ENCODE peak calls at places on chromosomes 13 and 19, in seven cellular contexts. One of them, this sample, is unnamed.

GRCh38 chr13:46504036-46504435 is 48.9 kb upstream of the LRCH1 start:
- DNase-seq in trophoblast cell: no peak
- DNase-seq in neuronal stem cell: no peak
- DNase-seq in mesenchymal stem cell: no peak
- DNase-seq in H1: no peak
- DNase-seq in mesendoderm: no peak
- DNase-seq in IMR-90: no peak
- DNase-seq in this sample: no peak

GRCh38 chr13:52001120-52001731 is 10.0 kb downstream of the ATP7B start:
- DNase-seq in H1: no peak
- DNase-seq in mesendoderm: peak; percentile 71
- DNase-seq in IMR-90: peak; percentile 49
- DNase-seq in mesenchymal stem cell: peak; percentile 48
- DNase-seq in trophoblast cell: peak; percentile 72
- DNase-seq in neuronal stem cell: no peak
- DNase-seq in this sample: no peak

GRCh38 chr19:13526552-13526951 is 20.3 kb upstream of the CACNA1A start:
- DNase-seq in mesenchymal stem cell: no peak
- DNase-seq in IMR-90: peak; percentile 18
- DNase-seq in H1: peak; percentile 83
- DNase-seq in trophoblast cell: no peak
- DNase-seq in neuronal stem cell: no peak
- DNase-seq in mesendoderm: peak; percentile 71
- DNase-seq in this sample: peak; percentile 70

GRCh38 chr13:41077475-41077874 is 16.2 kb downstream of the WBP4 start:
- DNase-seq in H1: no peak
- DNase-seq in neuronal stem cell: no peak
- DNase-seq in IMR-90: no peak
- DNase-seq in mesenchymal stem cell: no peak
- DNase-seq in trophoblast cell: no peak
- DNase-seq in mesendoderm: no peak
- DNase-seq in this sample: no peak

GRCh38 chr19:6063576-6063961 is 46.7 kb downstream of the RFX2 start:
- DNase-seq in H1: no peak
- DNase-seq in IMR-90: no peak
- DNase-seq in mesenchymal stem cell: no peak
- DNase-seq in trophoblast cell: peak; percentile 21
- DNase-seq in mesendoderm: no peak
- DNase-seq in neuronal stem cell: no peak
- DNase-seq in this sample: no peak

GRCh38 chr19:30557927-30558557 is 185.9 kb downstream of the ZNF536 start:
- DNase-seq in H1: no peak
- DNase-seq in mesendoderm: peak; percentile 80
- DNase-seq in neuronal stem cell: peak; percentile 5
- DNase-seq in mesenchymal stem cell: no peak
- DNase-seq in IMR-90: no peak
- DNase-seq in trophoblast cell: no peak
- DNase-seq in this sample: no peak

GRCh38 chr19:51530616-51531015 is 854 bp downstream of the SIGLEC6 start:
- DNase-seq in neuronal stem cell: no peak
- DNase-seq in trophoblast cell: no peak
- DNase-seq in mesendoderm: no peak
- DNase-seq in mesenchymal stem cell: no peak
- DNase-seq in H1: no peak
- DNase-seq in IMR-90: no peak
- DNase-seq in this sample: no peak

GRCh38 chr13:87671031-87671823 is at the start of gene SLITRK5:
- DNase-seq in mesendoderm: peak; percentile 86
- DNase-seq in mesenchymal stem cell: peak; percentile 91
- DNase-seq in H1: peak; percentile 94
- DNase-seq in trophoblast cell: peak; percentile 41
- DNase-seq in neuronal stem cell: peak; percentile 78
- DNase-seq in IMR-90: peak; percentile 16
- DNase-seq in this sample: peak; percentile 88

GRCh38 chr19:48920949-48921348 is 12.6 kb upstream of the DHDH start:
- DNase-seq in mesendoderm: no peak
- DNase-seq in mesenchymal stem cell: no peak
- DNase-seq in trophoblast cell: no peak
- DNase-seq in IMR-90: no peak
- DNase-seq in neuronal stem cell: no peak
- DNase-seq in H1: no peak
- DNase-seq in this sample: no peak

GRCh38 chr13:26221399-26221720 is 754 bp downstream of the RNF6 start:
- DNase-seq in IMR-90: no peak
- DNase-seq in neuronal stem cell: no peak
- DNase-seq in mesendoderm: no peak
- DNase-seq in H1: no peak
- DNase-seq in trophoblast cell: no peak
- DNase-seq in mesenchymal stem cell: no peak
- DNase-seq in this sample: no peak

GRCh38 chr19:10078329-10078728 is 7.8 kb upstream of the SHFL start:
- DNase-seq in mesendoderm: no peak
- DNase-seq in trophoblast cell: no peak
- DNase-seq in H1: no peak
- DNase-seq in neuronal stem cell: no peak
- DNase-seq in mesenchymal stem cell: no peak
- DNase-seq in IMR-90: no peak
- DNase-seq in this sample: no peak

GRCh38 chr13:39675904-39676303 is 20.4 kb downstream of the COG6 start:
- DNase-seq in H1: no peak
- DNase-seq in IMR-90: no peak
- DNase-seq in trophoblast cell: peak; percentile 41
- DNase-seq in neuronal stem cell: no peak
- DNase-seq in mesenchymal stem cell: no peak
- DNase-seq in mesendoderm: peak; percentile 3
- DNase-seq in this sample: no peak

GRCh38 chr13:28746289-28746612 is 27.5 kb upstream of the SLC46A3 start:
- DNase-seq in trophoblast cell: no peak
- DNase-seq in mesendoderm: peak; percentile 8
- DNase-seq in H1: no peak
- DNase-seq in IMR-90: no peak
- DNase-seq in neuronal stem cell: no peak
- DNase-seq in mesenchymal stem cell: no peak
- DNase-seq in this sample: no peak

GRCh38 chr13:93723316-93723715 is 496.7 kb downstream of the GPC6 start:
- DNase-seq in mesenchymal stem cell: no peak
- DNase-seq in neuronal stem cell: no peak
- DNase-seq in IMR-90: peak; percentile 55
- DNase-seq in trophoblast cell: no peak
- DNase-seq in H1: no peak
- DNase-seq in mesendoderm: no peak
- DNase-seq in this sample: no peak

GRCh38 chr13:38680912-38681311 is 6.0 kb upstream of the FREM2 start:
- DNase-seq in mesendoderm: no peak
- DNase-seq in H1: no peak
- DNase-seq in IMR-90: no peak
- DNase-seq in mesenchymal stem cell: peak; percentile 11
- DNase-seq in neuronal stem cell: no peak
- DNase-seq in trophoblast cell: no peak
- DNase-seq in this sample: no peak

GRCh38 chr19:5434970-5435641 is 20.1 kb upstream of the ZNRF4 start:
- DNase-seq in IMR-90: peak; percentile 94
- DNase-seq in mesenchymal stem cell: peak; percentile 77
- DNase-seq in trophoblast cell: no peak
- DNase-seq in neuronal stem cell: no peak
- DNase-seq in mesendoderm: peak; percentile 58
- DNase-seq in H1: no peak
- DNase-seq in this sample: no peak

GRCh38 chr19:7211191-7211988 is 82.8 kb downstream of the INSR start:
- DNase-seq in H1: no peak
- DNase-seq in trophoblast cell: peak; percentile 70
- DNase-seq in mesenchymal stem cell: no peak
- DNase-seq in IMR-90: peak; percentile 50
- DNase-seq in mesendoderm: peak; percentile 62
- DNase-seq in neuronal stem cell: no peak
- DNase-seq in this sample: no peak

GRCh38 chr13:47611664-47612288 is 389.3 kb downstream of the SUCLA2 start:
- DNase-seq in IMR-90: peak; percentile 45
- DNase-seq in H1: no peak
- DNase-seq in trophoblast cell: no peak
- DNase-seq in mesendoderm: no peak
- DNase-seq in neuronal stem cell: no peak
- DNase-seq in mesenchymal stem cell: no peak
- DNase-seq in this sample: no peak

GRCh38 chr19:46218160-46218559 is 11.4 kb upstream of the IGFL1 start:
- DNase-seq in trophoblast cell: peak; percentile 87
- DNase-seq in H1: peak; percentile 89
- DNase-seq in neuronal stem cell: peak; percentile 83
- DNase-seq in mesenchymal stem cell: peak; percentile 28
- DNase-seq in IMR-90: peak; percentile 6
- DNase-seq in mesendoderm: peak; percentile 80
- DNase-seq in this sample: peak; percentile 74

DNA sequence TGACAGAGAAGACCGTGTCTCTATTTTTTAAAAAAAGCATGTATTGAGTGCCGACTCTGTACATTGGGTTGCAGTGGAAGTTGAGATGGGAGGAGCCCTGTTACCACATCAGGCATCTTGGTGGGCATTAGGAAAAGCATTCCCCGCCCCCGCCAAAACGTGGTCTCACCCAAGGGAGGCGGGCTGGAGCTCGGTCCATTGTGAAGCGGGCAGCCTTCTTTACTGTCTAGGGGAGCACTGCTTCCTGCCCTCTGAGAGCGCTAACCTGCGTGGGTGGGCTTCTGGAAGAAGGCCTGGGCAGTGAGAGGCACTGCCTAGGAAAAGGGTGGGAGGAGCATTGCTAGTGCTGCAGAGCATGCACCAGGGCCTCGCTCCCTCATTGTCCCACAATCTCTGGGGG is 3.9 kb downstream of the NR1H2 start:
- DNase-seq in mesendoderm: no peak
- DNase-seq in H1: no peak
- DNase-seq in neuronal stem cell: no peak
- DNase-seq in mesenchymal stem cell: no peak
- DNase-seq in IMR-90: peak; percentile 27
- DNase-seq in trophoblast cell: no peak
- DNase-seq in this sample: no peak
- H3K79me1 ChIP-seq in mesendoderm: peaks cover 6% of the 10 kb centered on the region
- H3K79me1 ChIP-seq in H1: peaks cover 4% of the 10 kb centered on the region
- H3K79me1 ChIP-seq in neuronal stem cell: peaks cover 4% of the 10 kb centered on the region
- H3K79me1 ChIP-seq in mesenchymal stem cell: peaks cover 34% of the 10 kb centered on the region
- H3K79me1 ChIP-seq in IMR-90: no peaks in the 10 kb centered on the region
- H3K79me1 ChIP-seq in trophoblast cell: peaks cover 8% of the 10 kb centered on the region
- H3K79me1 ChIP-seq in this sample: no peaks in the 10 kb centered on the region

DNA sequence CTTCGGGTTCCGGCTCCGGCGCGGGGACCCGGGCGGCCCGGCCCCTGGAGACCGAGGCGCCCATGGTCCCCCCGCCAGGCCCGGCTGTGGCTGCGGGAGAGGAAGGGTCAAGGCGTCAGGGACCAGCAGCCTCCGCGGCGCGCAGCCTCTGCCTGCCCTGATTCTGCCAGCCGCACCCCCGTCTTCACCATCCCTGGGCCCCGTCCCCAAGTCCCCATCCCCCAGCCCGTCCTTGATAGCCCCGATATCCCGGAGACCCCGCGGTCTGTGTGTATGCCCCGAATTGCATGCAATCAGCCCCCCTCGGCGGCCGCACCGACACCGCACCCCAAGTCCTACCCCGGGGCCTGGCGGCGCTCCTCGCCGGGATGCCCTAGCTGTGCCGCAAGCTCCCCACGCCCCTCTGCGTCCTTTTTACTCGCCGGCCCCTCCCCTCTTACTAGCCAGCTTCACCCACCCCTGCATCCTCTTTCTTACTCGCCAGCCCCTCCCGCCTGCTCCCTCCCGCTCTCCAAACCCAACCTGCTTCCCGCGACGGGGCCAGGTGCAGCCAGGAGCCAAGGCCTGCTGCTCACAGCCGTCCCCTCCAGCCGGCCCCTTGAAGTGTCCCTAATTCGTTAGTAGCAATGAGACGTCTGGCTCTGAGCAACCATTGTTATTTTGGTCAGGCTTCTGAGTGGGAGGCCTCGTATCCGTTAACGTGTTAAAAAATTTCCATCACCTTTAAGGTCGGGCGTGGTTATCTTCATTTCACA is at the start of gene FBXO27:
- DNase-seq in IMR-90: no peak
- DNase-seq in neuronal stem cell: peak; percentile 26
- DNase-seq in trophoblast cell: peak; percentile 20
- DNase-seq in mesendoderm: peak; percentile 81
- DNase-seq in H1: peak; percentile 86
- DNase-seq in mesenchymal stem cell: no peak
- DNase-seq in this sample: peak; percentile 94
- H3K27ac ChIP-seq in IMR-90: no peak within 1 kb of the TSS
- H3K27ac ChIP-seq in neuronal stem cell: peak within 1 kb of the TSS; percentile 75
- H3K27ac ChIP-seq in trophoblast cell: no peak within 1 kb of the TSS
- H3K27ac ChIP-seq in mesendoderm: peak within 1 kb of the TSS; percentile 65
- H3K27ac ChIP-seq in H1: no peak within 1 kb of the TSS
- H3K27ac ChIP-seq in mesenchymal stem cell: peak within 1 kb of the TSS; percentile 38
- H3K27ac ChIP-seq in this sample: no peak within 1 kb of the TSS

DNA sequence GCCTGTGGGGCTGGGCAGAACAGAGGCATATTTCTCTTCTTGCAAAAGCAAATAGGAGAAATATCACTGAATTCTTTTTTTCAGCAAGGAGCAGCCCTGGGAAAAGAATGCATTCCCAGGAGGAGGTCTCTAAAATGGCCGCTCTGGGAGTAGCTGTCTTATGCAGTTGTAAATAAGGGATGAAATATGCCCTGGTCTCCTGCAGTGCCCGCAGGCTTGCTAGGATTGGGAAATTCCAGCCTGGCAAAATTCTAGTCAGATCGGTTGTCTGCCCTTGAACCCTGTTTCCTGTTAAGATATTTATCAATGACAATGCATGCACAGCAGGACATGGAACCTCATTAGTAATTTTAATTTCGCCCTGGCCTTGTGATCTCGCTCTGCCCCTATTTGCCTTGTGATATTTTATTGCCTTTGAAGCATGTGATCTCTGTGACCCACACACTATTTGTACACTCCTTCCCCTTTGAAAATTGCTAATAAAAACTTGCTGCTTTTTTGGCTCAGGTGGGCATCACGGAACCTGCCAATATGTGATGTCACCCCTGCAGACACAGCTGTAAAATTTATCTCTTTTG is 1993.2 kb downstream of the PCDH9 start:
- DNase-seq in H1: peak; percentile 48
- DNase-seq in IMR-90: no peak
- DNase-seq in neuronal stem cell: no peak
- DNase-seq in trophoblast cell: no peak
- DNase-seq in mesenchymal stem cell: no peak
- DNase-seq in mesendoderm: peak; percentile 14
- DNase-seq in this sample: no peak
- H3K79me1 ChIP-seq in H1: no peaks in the 10 kb centered on the region
- H3K79me1 ChIP-seq in IMR-90: no peaks in the 10 kb centered on the region
- H3K79me1 ChIP-seq in neuronal stem cell: no peaks in the 10 kb centered on the region
- H3K79me1 ChIP-seq in trophoblast cell: no peaks in the 10 kb centered on the region
- H3K79me1 ChIP-seq in mesenchymal stem cell: no peaks in the 10 kb centered on the region
- H3K79me1 ChIP-seq in mesendoderm: no peaks in the 10 kb centered on the region
- H3K79me1 ChIP-seq in this sample: no peaks in the 10 kb centered on the region

DNA sequence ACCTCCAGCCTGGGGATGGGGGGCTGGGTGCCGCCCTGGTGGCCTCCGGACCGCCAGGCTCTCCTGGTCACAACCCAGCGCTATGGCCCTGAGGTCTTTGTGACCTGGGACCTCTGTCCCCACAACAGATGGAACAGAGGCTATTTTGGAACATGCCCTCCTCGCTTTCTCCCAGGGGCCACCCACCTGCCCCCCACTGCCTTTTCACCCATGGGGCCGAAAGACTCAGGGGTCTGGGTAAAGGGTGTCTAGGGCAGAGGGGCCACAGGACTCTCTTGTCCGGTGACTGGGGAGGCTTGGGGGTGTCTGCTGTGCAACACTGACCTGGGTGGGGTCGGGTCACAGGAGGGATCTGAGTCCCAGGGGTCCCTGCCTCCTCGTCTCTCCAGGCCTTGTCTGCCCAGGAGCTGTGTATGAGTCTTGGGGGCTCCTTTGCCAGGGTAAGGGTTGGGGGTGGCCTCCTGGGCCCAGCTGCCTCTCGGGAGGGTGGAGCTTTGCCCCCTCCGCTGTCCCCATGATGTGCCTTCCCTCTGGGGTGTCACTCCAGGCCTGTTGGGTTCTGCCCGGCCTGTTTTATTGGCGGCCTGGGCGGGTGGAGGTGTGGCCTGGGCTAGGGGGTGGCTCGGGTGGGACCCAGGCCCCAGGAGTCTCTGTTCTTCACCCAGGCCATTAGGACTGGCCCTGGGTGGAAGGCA is 2.0 kb downstream of the ARID3A start:
- DNase-seq in IMR-90: no peak
- DNase-seq in neuronal stem cell: no peak
- DNase-seq in trophoblast cell: peak; percentile 66
- DNase-seq in mesendoderm: no peak
- DNase-seq in mesenchymal stem cell: peak; percentile 41
- DNase-seq in H1: no peak
- DNase-seq in this sample: peak; percentile 73
- H3K27ac ChIP-seq in IMR-90: peak overlapping the region; percentile 97
- H3K27ac ChIP-seq in neuronal stem cell: peak overlapping the region; percentile 71
- H3K27ac ChIP-seq in trophoblast cell: peak overlapping the region; percentile 98
- H3K27ac ChIP-seq in mesendoderm: peak overlapping the region; percentile 36
- H3K27ac ChIP-seq in mesenchymal stem cell: peak overlapping the region; percentile 79
- H3K27ac ChIP-seq in H1: no peak overlapping the region
- H3K27ac ChIP-seq in this sample: no peak overlapping the region